ENCODE peak calls at places on chromosome 1, in nine cellular contexts. H, V, C, K, B, S, Q, W and Y are unnamed samples.

GRCh38 chr1:115507256-115507589 is 134.5 kb upstream of the VANGL1 start:
- DNase-seq in H (peak), V (peak), C (no peak), K (no peak), B (no peak), S (peak), Q (no peak), W (peak), Y (no peak)

GRCh38 chr1:181951213-181951612 is 110.3 kb downstream of the ZNF648 start:
- DNase-seq in H (no peak), V (no peak), C (no peak), K (no peak), B (no peak), S (no peak), Q (no peak), W (no peak), Y (no peak)

GRCh38 chr1:30171956-30172694 is 551.3 kb downstream of the MATN1 start:
- DNase-seq in H (no peak), V (no peak), C (no peak), K (no peak), B (no peak), S (no peak), Q (no peak), W (no peak), Y (no peak)

GRCh38 chr1:1510912-1511532 is 940 bp upstream of the ATAD3A start:
- DNase-seq in H (no peak), V (peak), C (no peak), K (no peak), B (no peak), S (peak), Q (no peak), W (peak), Y (no peak)

GRCh38 chr1:12591267-12591938 is 26.6 kb downstream of the DHRS3 start:
- DNase-seq in H (no peak), V (no peak), C (no peak), K (no peak), B (no peak), S (no peak), Q (no peak), W (no peak), Y (no peak)

GRCh38 chr1:77925536-77925935 is 37.1 kb downstream of the NEXN start:
- DNase-seq in H (no peak), V (no peak), C (no peak), K (no peak), B (no peak), S (no peak), Q (no peak), W (no peak), Y (no peak)

GRCh38 chr1:227733751-227734545 is 1.2 kb downstream of the JMJD4 start:
- DNase-seq in H (no peak), V (no peak), C (no peak), K (no peak), B (no peak), S (no peak), Q (no peak), W (peak), Y (no peak)

GRCh38 chr1:169568497-169568896 is 17.8 kb downstream of the F5 start:
- DNase-seq in H (no peak), V (no peak), C (no peak), K (no peak), B (no peak), S (no peak), Q (no peak), W (no peak), Y (no peak)

GRCh38 chr1:200890818-200891773 is 3.6 kb upstream of the INAVA start:
- DNase-seq in H (peak), V (peak), C (no peak), K (peak), B (peak), S (no peak), Q (no peak), W (peak), Y (no peak)

GRCh38 chr1:152933196-152933595 is 13.8 kb upstream of the SPRR5 start:
- DNase-seq in H (no peak), V (no peak), C (no peak), K (no peak), B (no peak), S (no peak), Q (no peak), W (peak), Y (no peak)

GRCh38 chr1:2230781-2231666 is 2.9 kb downstream of the SKI start:
- DNase-seq in H (no peak), V (no peak), C (no peak), K (no peak), B (peak), S (no peak), Q (peak), W (no peak), Y (no peak)

GRCh38 chr1:33815061-33815460 is 48.8 kb upstream of the HMGB4 start:
- DNase-seq in H (no peak), V (no peak), C (no peak), K (no peak), B (no peak), S (no peak), Q (no peak), W (no peak), Y (no peak)

GRCh38 chr1:111742938-111743549 is 3.8 kb upstream of the INKA2 start:
- DNase-seq in H (no peak), V (no peak), C (no peak), K (no peak), B (no peak), S (no peak), Q (no peak), W (no peak), Y (no peak)

GRCh38 chr1:3539707-3540425 is 71.4 kb downstream of the MEGF6 start:
- DNase-seq in H (no peak), V (no peak), C (no peak), K (no peak), B (no peak), S (no peak), Q (no peak), W (peak), Y (no peak)

GRCh38 chr1:36457691-36458090 is 6.5 kb downstream of the MRPS15 start:
- DNase-seq in H (no peak), V (no peak), C (no peak), K (no peak), B (no peak), S (no peak), Q (no peak), W (no peak), Y (no peak)

GRCh38 chr1:46611691-46612221 is 4.9 kb downstream of the MOB3C start:
- DNase-seq in H (no peak), V (no peak), C (no peak), K (no peak), B (no peak), S (no peak), Q (no peak), W (peak), Y (no peak)

GRCh38 chr1:182446033-182446669 is 3.8 kb upstream of the RGSL1 start:
- DNase-seq in H (peak), V (peak), C (no peak), K (peak), B (peak), S (peak), Q (no peak), W (peak), Y (no peak)